ENCODE peak calls at places on chromosomes 11 and 22, in four cellular contexts. N is mesendoderm, C is H1, X is colonic mucosa. D is an unnamed sample. For H3K36me3, the result is how much of the 10 kb centered on the place peaks cover.

GRCh38 chr11:13965337-13965736 is 2.8 kb downstream of the SPON1 start:
- DNase-seq in N (no peak), X (peak), C (no peak), D (peak)

GRCh38 chr22:24207264-24208011 is 26.2 kb downstream of the SUSD2 start:
- DNase-seq in C (no peak), X (no peak), N (no peak), D (no peak)

GRCh38 chr11:134746609-134747008 is 334.6 kb upstream of the B3GAT1 start:
- DNase-seq in C (no peak), X (no peak), N (no peak), D (no peak)

GRCh38 chr11:58905716-58906547 is 33.4 kb upstream of the GLYATL1 start:
- DNase-seq in N (peak), X (peak), C (peak), D (peak)

GRCh38 chr11:15976433-15977045 is 379.8 kb downstream of the SOX6 start:
- DNase-seq in N (no peak), X (no peak), C (no peak), D (no peak)

GRCh38 chr11:134414772-134415765 is 3.0 kb upstream of the B3GAT1 start:
- DNase-seq in X (no peak), C (no peak), N (no peak), D (no peak)

GRCh38 chr11:59212744-59213573 is at the start of gene MPEG1:
- DNase-seq in C (no peak), X (no peak), N (no peak), D (no peak)

GRCh38 chr11:128686045-128686741 is 7.7 kb upstream of the FLI1 start:
- DNase-seq in X (no peak), C (no peak), N (peak), D (peak)

GRCh38 chr11:78419327-78419726 is 1.7 kb upstream of the GAB2 start:
- DNase-seq in C (no peak), N (peak), X (peak), D (no peak)

GRCh38 chr22:37079668-37080171 is 28.2 kb downstream of the KCTD17 start:
- DNase-seq in X (no peak), C (no peak), N (peak), D (no peak)

DNA sequence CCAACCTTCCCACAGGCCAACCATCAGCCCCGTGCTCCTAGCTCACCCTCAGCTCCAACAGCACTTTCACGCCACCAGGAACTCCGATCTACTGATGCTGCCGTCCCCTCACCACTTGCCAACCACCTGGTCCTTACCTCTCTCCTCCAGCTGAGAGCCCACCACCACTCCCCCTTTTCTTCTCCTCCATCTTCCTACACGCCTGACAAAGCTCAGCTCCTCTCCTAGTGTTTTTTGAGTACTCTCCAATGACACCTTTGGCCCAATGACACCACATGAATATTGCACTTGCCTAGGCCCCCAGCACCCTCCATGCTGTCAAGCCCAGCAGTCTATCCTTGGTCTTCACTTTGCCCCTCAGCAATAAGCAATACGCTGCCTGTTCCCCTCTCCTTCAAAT is 30.7 kb downstream of the HIRA start:
- DNase-seq in N (no peak), X (no peak), C (no peak), D (no peak)
- H3K36me3 ChIP-seq in N (under half), X (under half), C (under half), D (half or more)

GRCh38 chr11:92024788-92025187 is 199.8 kb upstream of the FAT3 start:
- DNase-seq in N (no peak), X (no peak), C (no peak), D (no peak)

GRCh38 chr11:92022499-92022898 is 202.1 kb upstream of the FAT3 start:
- DNase-seq in N (no peak), C (no peak), X (no peak), D (no peak)

DNA sequence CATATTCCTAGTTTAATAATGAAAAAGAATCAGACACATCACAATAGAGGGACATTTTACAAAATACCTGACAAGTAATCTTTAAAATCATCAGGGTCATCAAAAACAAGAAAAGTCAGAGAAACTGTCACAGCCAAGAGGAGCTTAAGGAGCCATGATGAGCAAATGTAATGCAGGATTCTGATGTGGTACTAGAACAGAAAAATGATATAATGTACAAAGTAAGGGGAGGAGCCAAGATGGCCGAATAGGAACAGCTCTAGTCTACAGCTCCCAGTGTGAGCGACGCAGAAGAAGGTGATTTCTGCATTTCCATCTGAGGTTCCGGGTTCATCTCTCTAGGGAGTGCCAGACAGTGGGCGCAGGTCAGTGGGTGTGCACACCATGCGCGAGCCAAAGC is 198.0 kb upstream of the FAT3 start:
- DNase-seq in C (no peak), N (no peak), X (no peak), D (no peak)
- H3K9ac ChIP-seq in C (no peak), N (no peak), X (no peak), D (no peak)

GRCh38 chr11:826836-827145 is 928 bp upstream of the CRACR2B start:
- DNase-seq in X (no peak), N (no peak), C (no peak), D (no peak)
- H3K4me3 ChIP-seq in X (peak), N (no peak), C (peak), D (peak)

DNA sequence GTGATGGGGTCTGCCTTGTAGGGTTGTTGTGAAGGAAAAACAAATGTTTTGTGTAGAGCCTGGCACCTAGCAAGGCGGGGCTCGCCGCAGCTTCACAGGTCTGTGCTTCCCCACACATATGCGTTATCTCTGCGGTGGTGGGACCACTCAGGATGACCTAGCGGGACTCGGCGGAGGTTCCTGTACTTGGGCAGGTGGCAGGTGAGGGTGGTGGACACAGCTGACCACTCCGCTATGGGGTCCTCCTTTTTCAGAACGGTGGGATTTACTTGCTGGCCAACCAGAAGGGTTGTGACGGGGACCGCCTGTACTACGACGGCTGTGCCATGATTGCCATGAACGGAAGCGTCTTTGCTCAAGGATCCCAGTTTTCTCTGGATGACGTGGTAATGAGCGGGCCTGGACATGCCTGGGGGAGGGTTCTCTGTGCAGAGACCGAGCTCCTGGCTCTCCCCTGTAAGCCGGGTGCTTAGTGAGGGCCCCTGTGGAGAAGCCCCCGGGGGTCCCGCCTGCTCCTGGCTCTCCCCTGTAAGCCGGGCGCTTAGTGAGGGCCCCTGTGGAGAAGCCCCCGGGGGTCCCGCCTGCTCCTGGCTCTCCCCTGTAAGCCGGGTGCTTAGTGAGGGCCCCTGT is 21.3 kb downstream of the NADSYN1 start:
- DNase-seq in N (no peak), C (no peak), X (no peak), D (no peak)
- H3K36me3 ChIP-seq in N (under half), C (under half), X (under half), D (under half)

DNA sequence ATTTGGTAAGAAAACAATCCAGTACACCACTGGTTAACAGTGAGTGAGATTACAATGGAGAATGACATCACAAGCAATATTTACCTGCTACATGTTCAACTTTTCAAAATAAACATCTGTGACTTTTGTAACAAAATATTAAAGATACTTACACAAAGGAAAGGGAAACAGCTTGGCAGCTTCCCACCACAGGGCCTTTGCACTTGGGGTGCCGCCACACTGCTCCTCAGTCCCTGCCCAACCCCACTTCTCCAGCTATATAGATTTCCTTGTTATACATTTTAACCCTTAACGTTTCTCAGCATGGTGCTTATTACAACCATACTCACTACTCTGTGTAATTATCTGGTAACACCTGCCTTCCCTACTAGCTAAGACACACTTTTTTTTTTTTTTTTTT is 10.9 kb downstream of the KMT5B start:
- DNase-seq in X (no peak), N (no peak), C (no peak), D (no peak)
- H3K9ac ChIP-seq in X (no peak), N (no peak), C (no peak), D (no peak)

DNA sequence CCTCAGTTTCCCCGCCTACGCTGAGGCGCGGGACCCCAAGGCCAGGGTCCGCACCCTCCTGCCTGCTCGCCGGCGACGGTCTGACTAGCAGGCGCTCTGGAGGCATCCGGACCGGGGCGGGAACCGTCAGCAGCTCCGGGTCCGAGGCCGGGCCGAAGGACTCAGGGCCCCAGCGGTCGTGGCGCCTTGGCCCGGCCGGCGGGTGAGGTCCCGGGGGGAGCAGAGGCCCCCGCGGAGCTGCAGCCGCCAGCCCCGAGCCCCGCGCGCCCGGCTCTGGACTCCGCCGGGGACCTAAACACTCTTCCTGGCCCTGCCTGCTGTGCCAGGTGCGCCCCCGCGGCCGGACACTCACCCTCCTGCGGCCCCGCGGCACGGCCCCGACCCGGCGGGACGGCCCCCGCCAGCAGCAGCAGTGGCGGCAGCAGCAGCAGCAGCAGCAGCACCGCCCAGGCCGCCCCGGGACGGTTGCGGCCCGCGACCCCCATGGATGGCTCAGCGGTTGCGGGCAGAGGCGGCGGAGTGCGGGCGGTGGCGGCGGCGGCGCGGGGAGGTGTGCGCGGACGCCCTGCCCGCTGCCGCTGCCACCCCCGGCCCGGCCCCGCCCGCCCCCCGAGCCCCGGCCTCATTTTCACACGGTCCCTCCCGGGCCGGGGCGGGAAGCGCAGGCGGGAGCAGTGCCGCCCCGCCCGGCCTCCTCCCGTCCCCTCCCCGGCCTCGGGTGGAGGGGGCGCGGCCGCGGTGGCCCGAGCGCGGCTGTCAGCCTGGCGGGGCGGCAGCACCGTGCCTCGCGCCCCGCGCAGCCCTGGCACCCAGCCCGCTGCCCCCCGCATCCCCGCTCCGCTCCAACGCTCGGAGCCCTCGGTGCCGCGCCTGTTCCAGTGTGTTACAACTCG is at the start of gene SCUBE2:
- DNase-seq in X (peak), C (no peak), N (no peak), D (peak)
- H3K4me3 ChIP-seq in X (peak), C (peak), N (no peak), D (peak)

DNA sequence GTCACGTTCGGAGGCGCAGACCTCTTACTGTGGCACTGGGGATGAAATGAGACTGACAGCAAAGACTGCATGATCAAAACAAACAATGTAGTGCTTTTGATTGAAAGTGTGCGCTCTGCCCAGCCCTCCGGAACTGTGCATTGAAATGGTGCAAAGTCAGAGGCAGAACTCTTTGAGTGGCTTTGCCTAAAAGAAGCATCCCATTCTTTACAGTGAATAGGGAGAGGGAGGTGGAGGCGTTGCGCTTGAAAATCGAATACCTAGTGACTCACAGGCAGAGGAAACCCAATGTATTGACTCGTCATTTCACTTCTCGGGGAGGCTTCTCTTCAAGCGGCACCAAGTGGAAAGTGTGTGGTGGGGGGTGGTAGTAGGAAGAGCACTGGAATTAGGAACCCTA is 10.9 kb downstream of the RCN1 start:
- DNase-seq in C (no peak), N (no peak), X (no peak), D (no peak)
- H3K36me3 ChIP-seq in C (under half), N (under half), X (under half), D (half or more)

GRCh38 chr11:125140251-125140650 is 24.3 kb upstream of the PKNOX2 start:
- DNase-seq in N (peak), C (no peak), X (no peak), D (peak)
- H3K9ac ChIP-seq in N (no peak), C (no peak), X (no peak), D (no peak)

DNA sequence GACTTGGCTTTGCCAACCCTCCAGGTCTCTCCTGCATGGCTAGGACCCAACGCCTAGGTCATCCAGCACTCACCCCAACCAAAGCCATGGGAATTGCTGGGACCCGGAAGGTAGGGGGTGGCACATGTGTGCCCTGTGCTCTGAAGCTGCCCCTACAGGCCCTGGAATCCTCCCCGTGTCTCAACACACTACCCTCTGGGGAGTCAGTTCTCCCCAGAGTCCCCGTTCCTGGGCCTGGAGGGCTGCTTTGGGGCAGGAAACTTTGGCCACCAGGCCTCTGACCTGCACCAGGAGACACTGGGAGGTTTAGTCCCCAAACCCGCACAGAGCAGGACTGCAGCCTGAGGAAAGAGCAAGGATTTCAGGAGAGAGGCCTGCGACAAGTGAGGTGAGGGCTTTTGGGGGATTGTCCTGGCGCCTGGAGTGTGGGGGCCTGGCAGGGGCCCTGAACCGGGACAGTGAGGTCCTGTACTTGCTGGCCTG is 495 bp upstream of the IFITM1 start:
- DNase-seq in N (peak), X (no peak), C (no peak), D (no peak)
- H3K4me3 ChIP-seq in N (no peak), X (peak), C (peak), D (peak)

GRCh38 chr22:39430576-39431150 is 26.1 kb upstream of the MGAT3 start:
- DNase-seq in X (no peak), N (no peak), C (no peak), D (no peak)

GRCh38 chr22:39427751-39428596 is 28.4 kb downstream of the TAB1 start:
- DNase-seq in C (no peak), N (no peak), X (no peak), D (no peak)

GRCh38 chr22:39429186-39429585 is 27.6 kb upstream of the MGAT3 start:
- DNase-seq in C (no peak), X (no peak), N (no peak), D (no peak)

GRCh38 chr22:39429916-39430575 is 26.8 kb upstream of the MGAT3 start:
- DNase-seq in X (no peak), N (no peak), C (no peak), D (no peak)

GRCh38 chr22:39428597-39429071 is 28.2 kb upstream of the MGAT3 start:
- DNase-seq in N (peak), C (peak), X (no peak), D (peak)
- H3K36me3 ChIP-seq in N (under half), C (under half), X (under half), D (under half)